ENCODE peak calls at places on chromosomes 6 and 20, in six cellular contexts. J is astrocyte of the spinal cord, G is LoVo, L is NCI-H748 treated with DMSO at 0.1 percent for 48 hours, N is progenitor cell of endocrine pancreas, S is fibroblast of the aortic adventitia. K is an unnamed sample.

GRCh38 chr20:60718743-60719142 is 533.3 kb upstream of the CDH4 start:
- DNase-seq in J (no peak), L (no peak), N (no peak), G (no peak), S (no peak), K (no peak)

GRCh38 chr20:53582574-53583351 is 10.9 kb downstream of the ZNF217 start:
- DNase-seq in N (no peak), G (peak; percentile 46), L (no peak), J (peak; percentile 87), S (peak; percentile 95), K (peak; percentile 94)

GRCh38 chr6:159998543-159998942 is 29.7 kb downstream of the IGF2R start:
- DNase-seq in G (no peak), J (no peak), N (no peak), S (no peak), L (no peak), K (no peak)

GRCh38 chr6:160247457-160247883 is 11.2 kb downstream of the SLC22A2 start:
- DNase-seq in G (no peak), L (no peak), S (no peak), J (no peak), N (no peak), K (peak; percentile 8)

GRCh38 chr6:68559052-68559451 is 76.0 kb upstream of the ADGRB3 start:
- DNase-seq in J (peak; percentile 31), S (no peak), G (no peak), N (no peak), L (peak; percentile 78), K (no peak)

GRCh38 chr6:20866940-20867630 is 332.8 kb downstream of the CDKAL1 start:
- DNase-seq in L (peak; percentile 77), S (peak; percentile 27), N (no peak), G (no peak), J (peak; percentile 64), K (no peak)

GRCh38 chr20:32333988-32334885 is 23.9 kb upstream of the ASXL1 start:
- DNase-seq in N (no peak), J (no peak), G (no peak), S (peak; percentile 10), L (no peak), K (no peak)

GRCh38 chr6:46014511-46015118 is 1.0 kb downstream of the CLIC5 start:
- DNase-seq in G (no peak), S (no peak), N (peak; percentile 16), L (no peak), J (peak; percentile 5), K (no peak)

GRCh38 chr6:137001287-137001976 is 43.3 kb downstream of the IL20RA start:
- DNase-seq in L (peak; percentile 49), J (peak; percentile 16), G (peak; percentile 89), N (no peak), S (no peak), K (no peak)

GRCh38 chr6:120556491-120556890 is 777.8 kb downstream of the TBC1D32 start:
- DNase-seq in G (no peak), S (no peak), N (no peak), L (no peak), J (no peak), K (no peak)

GRCh38 chr6:56628105-56628504 is 14.6 kb downstream of the DST start:
- DNase-seq in S (no peak), L (no peak), J (no peak), N (no peak), G (no peak), K (peak; percentile 19)

GRCh38 chr20:58774214-58774613 is 76.5 kb downstream of the GNAS-AS1 start:
- DNase-seq in J (no peak), S (no peak), L (no peak), G (no peak), N (no peak), K (no peak)

GRCh38 chr20:60658661-60659060 is 593.4 kb upstream of the CDH4 start:
- DNase-seq in N (no peak), G (no peak), L (no peak), S (no peak), J (no peak), K (no peak)

GRCh38 chr6:43481591-43482242 is 4.3 kb downstream of the TJAP1 start:
- DNase-seq in S (no peak), L (no peak), G (peak; percentile 40), J (no peak), N (no peak), K (no peak)

GRCh38 chr6:12525276-12525675 is 191.3 kb upstream of the PHACTR1 start:
- DNase-seq in J (no peak), L (no peak), G (no peak), N (no peak), S (no peak), K (no peak)

GRCh38 chr6:95551678-95552324 is 25.5 kb upstream of the MANEA start:
- DNase-seq in N (no peak), J (no peak), S (no peak), G (no peak), L (no peak), K (no peak)

GRCh38 chr6:157226761-157227160 is 96.6 kb downstream of the TMEM242 start:
- DNase-seq in J (no peak), S (peak; percentile 62), N (no peak), G (no peak), L (no peak), K (no peak)

GRCh38 chr6:14144678-14145113 is 27.1 kb downstream of the CD83 start:
- DNase-seq in G (peak; percentile 56), L (peak; percentile 74), N (peak; percentile 70), S (peak; percentile 64), J (peak; percentile 61), K (peak; percentile 78)

GRCh38 chr20:31515775-31516107 is 1.5 kb downstream of the HM13 start:
- DNase-seq in G (no peak), L (no peak), J (no peak), S (no peak), N (no peak), K (no peak)

GRCh38 chr6:112311950-112312547 is 35.1 kb upstream of the RFPL4B start:
- DNase-seq in S (peak; percentile 63), J (peak; percentile 55), G (peak; percentile 46), N (no peak), L (peak; percentile 19), K (peak; percentile 76)

GRCh38 chr6:159606786-159607185 is 86.3 kb downstream of the SOD2 start:
- DNase-seq in L (no peak), S (peak; percentile 8), N (no peak), G (no peak), J (peak; percentile 16), K (peak; percentile 33)

GRCh38 chr20:58349586-58349985 is 39.4 kb upstream of the VAPB start:
- DNase-seq in L (no peak), S (peak; percentile 59), G (no peak), J (peak; percentile 77), N (no peak), K (peak; percentile 67)

GRCh38 chr6:119497988-119498727 is 148.6 kb upstream of the MAN1A1 start:
- DNase-seq in L (no peak), J (no peak), S (no peak), N (no peak), G (no peak), K (no peak)